ENCODE peak calls at places on chromosome X, in nine cellular contexts. M is cardiac muscle cell, R is H1, V is left lung, B is OCI-LY7, I is stomach, J is mammary epithelial cell, S is A549, D is ovary. U is an unnamed sample.

GRCh38 chrX:106707771-106708454 is 18.6 kb upstream of the RNF128 start:
- DNase-seq in M (peak; percentile 69), R (no peak), V (no peak), B (no peak), I (no peak), J (peak; percentile 94), S (peak; percentile 21), D (no peak), U (no peak)

GRCh38 chrX:69238153-69238959 is 73.1 kb upstream of the PJA1 start:
- DNase-seq in M (no peak), R (no peak), V (no peak), B (no peak), I (no peak), J (no peak), S (no peak), D (no peak), U (no peak)

GRCh38 chrX:150587585-150588503 is 19.4 kb downstream of the MTM1 start:
- DNase-seq in M (peak; percentile 46), R (no peak), V (no peak), B (peak; percentile 28), I (no peak), J (no peak), S (peak; percentile 15), D (no peak), U (peak; percentile 35)

GRCh38 chrX:5051831-5052491 is 1176.7 kb downstream of the NLGN4X start:
- DNase-seq in M (peak; percentile 16), R (no peak), V (no peak), B (no peak), I (no peak), J (peak; percentile 82), S (peak; percentile 26), D (no peak), U (no peak)

GRCh38 chrX:30858098-30858497 is 31.0 kb downstream of the TAB3 start:
- DNase-seq in M (no peak), R (no peak), V (no peak), B (no peak), I (no peak), J (no peak), S (no peak), D (no peak), U (no peak)

GRCh38 chrX:27953161-27953560 is 28.1 kb downstream of the DCAF8L1 start:
- DNase-seq in M (no peak), R (no peak), V (no peak), B (no peak), I (no peak), J (no peak), S (no peak), D (no peak), U (no peak)

GRCh38 chrX:7158468-7158990 is 10.6 kb upstream of the PUDP start:
- DNase-seq in M (no peak), R (no peak), V (no peak), B (no peak), I (no peak), J (no peak), S (no peak), D (no peak), U (no peak)

GRCh38 chrX:69045616-69046345 is 119.5 kb downstream of the PJA1 start:
- DNase-seq in M (no peak), R (peak; percentile 8), V (no peak), B (no peak), I (no peak), J (peak; percentile 47), S (no peak), D (no peak), U (no peak)

GRCh38 chrX:35622601-35623000 is 175.5 kb upstream of the MAGEB16 start:
- DNase-seq in M (no peak), R (no peak), V (no peak), B (no peak), I (no peak), J (no peak), S (no peak), D (no peak), U (no peak)

GRCh38 chrX:153468008-153468580 is 2.3 kb downstream of the HAUS7 start:
- DNase-seq in M (no peak), R (no peak), V (no peak), B (no peak), I (no peak), J (no peak), S (no peak), D (no peak), U (no peak)

GRCh38 chrX:40877869-40878268 is 142.5 kb upstream of the MED14 start:
- DNase-seq in M (peak; percentile 34), R (no peak), V (no peak), B (peak; percentile 17), I (no peak), J (peak; percentile 9), S (no peak), D (no peak), U (peak; percentile 60)

GRCh38 chrX:65723706-65724105 is 56.3 kb downstream of the MSN start:
- DNase-seq in M (peak; percentile 18), R (no peak), V (no peak), B (no peak), I (no peak), J (no peak), S (no peak), D (no peak), U (peak; percentile 42)

GRCh38 chrX:8672176-8672575 is 59.8 kb downstream of the ANOS1 start:
- DNase-seq in M (no peak), R (no peak), V (no peak), B (no peak), I (no peak), J (no peak), S (no peak), D (no peak), U (no peak)
- TF ChIP-seq CTCF in M (peak; percentile 10), R (no peak), V (no peak), B (no peak), I (no peak), J (no peak), S (no peak), D (no peak), U (no peak)

DNA sequence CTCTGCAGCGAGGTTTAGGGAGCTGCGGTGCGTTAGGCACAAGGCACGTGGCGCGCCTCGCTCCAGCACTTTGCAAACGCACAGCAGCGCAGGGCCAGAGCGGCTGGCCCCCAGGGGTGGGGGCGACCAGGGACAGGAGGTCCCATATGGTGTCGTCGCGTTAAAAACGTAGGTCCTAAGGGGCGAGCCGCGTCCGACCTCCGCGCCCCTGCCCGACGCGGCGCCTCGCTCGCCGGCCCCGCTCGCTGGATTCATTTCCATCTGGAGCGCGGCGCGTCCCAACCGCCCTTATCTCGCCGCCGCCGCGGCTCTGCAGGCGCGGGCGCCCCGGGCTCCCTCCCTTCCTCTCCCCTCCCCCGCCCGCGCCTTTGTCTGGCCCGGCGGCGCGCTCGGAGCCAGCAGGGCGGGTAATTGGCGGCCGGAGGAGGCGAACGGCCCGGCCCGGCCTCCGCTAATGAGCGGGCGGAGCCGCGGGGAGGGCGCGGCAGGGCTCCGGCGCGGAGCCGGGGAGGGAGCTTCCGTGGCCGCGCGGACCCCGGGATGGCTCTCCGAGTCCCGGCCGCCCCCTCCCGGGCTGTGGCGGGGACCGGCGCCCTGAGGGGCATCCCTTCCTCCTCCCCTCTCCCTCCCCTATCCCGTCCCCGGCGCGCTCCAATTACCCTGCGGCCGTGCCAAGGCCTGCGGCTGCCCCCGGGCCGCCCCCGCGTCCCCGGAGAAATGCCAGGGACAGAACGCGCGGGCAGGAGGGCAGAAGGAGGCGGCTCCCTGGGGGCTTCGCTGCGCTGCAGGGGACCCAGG is 409.0 kb downstream of the BCOR start:
- DNase-seq in M (peak; percentile 75), R (peak; percentile 63), V (peak; percentile 78), B (no peak), I (peak; percentile 75), J (peak; percentile 35), S (peak; percentile 23), D (peak; percentile 82), U (peak; percentile 18)
- H3K4me1 ChIP-seq in M (peaks cover 15% of the 10 kb centered on the region), R (peaks cover 7% of the 10 kb centered on the region), V (no peaks in the 10 kb centered on the region), B (no peaks in the 10 kb centered on the region), I (peaks cover 11% of the 10 kb centered on the region), J (peaks cover 4% of the 10 kb centered on the region), S (peaks cover 6% of the 10 kb centered on the region), D (peaks cover 4% of the 10 kb centered on the region), U (peaks cover 10% of the 10 kb centered on the region)

DNA sequence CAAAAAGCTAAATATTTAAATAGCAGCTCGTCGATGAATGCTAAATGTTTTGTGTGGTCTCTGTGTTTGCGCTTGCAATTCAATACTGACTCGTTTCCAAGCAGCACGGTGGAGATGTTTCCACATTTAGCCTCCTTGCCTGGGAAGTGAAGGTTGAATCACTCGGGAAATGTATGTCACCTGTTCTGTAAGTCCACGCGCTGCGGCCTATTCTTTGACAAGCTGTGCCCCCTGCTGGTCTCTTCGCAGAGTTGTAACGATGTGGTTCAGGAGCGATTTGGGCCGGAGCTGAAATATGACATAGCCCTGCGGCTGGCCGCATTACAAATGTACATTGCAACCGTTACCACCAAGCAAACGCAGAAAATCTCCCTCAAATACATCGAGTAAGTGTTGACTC is 89.6 kb upstream of the PRPS2 start:
- DNase-seq in M (peak; percentile 79), R (peak; percentile 55), V (no peak), B (peak; percentile 64), I (peak; percentile 71), J (peak; percentile 69), S (peak; percentile 41), D (peak; percentile 51), U (peak; percentile 46)
- TF ChIP-seq CTCF in M (peak; percentile 55), R (peak; percentile 45), V (peak; percentile 18), B (peak; percentile 77), I (peak; percentile 27), J (peak; percentile 53), S (peak; percentile 66), D (no peak), U (peak; percentile 58)

GRCh38 chrX:136291824-136292223 is 8.9 kb upstream of the ADGRG4 start:
- DNase-seq in M (no peak), R (no peak), V (no peak), B (no peak), I (no peak), J (peak; percentile 33), S (no peak), D (no peak), U (no peak)
- H3K4me1 ChIP-seq in M (no peaks in the 10 kb centered on the region), R (no peaks in the 10 kb centered on the region), V (no peaks in the 10 kb centered on the region), B (no peaks in the 10 kb centered on the region), I (no peaks in the 10 kb centered on the region), J (peaks cover 3% of the 10 kb centered on the region), S (no peaks in the 10 kb centered on the region), D (no peaks in the 10 kb centered on the region), U (no peaks in the 10 kb centered on the region)

DNA sequence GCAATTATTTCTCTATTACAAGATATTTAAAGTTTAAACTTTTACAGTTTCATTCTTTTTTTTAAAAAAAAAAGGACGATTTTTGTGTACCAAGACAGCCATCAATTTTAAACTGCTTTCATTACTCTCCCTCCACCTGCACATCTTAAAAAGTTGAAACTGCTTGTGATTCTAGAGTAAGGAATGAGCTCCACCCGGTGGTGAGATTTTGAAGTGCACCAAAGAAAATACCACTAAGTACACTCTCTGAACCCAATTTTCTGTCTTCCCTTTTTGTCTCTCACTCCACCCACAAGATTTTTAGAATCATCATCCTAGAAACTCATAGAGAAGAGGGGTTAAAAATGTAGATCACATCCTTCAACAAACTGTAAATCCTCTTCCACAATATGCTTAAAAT is 91.3 kb upstream of the WDR44 start:
- DNase-seq in M (peak; percentile 55), R (peak; percentile 68), V (no peak), B (peak; percentile 45), I (peak; percentile 58), J (peak; percentile 26), S (peak; percentile 25), D (no peak), U (peak; percentile 44)
- TF ChIP-seq CTCF in M (peak; percentile 48), R (no peak), V (peak; percentile 46), B (peak; percentile 81), I (no peak), J (peak; percentile 70), S (peak; percentile 69), D (peak; percentile 41), U (peak; percentile 13)